ENCODE peak calls at places on chromosomes 13 and 19, in seven cellular contexts. G is astrocyte, X is psoas muscle, D is tibial nerve, V is IMR-90, P is uterus, N is fibroblast of lung. A is an unnamed sample.

GRCh38 chr19:14410054-14410774 is 8.9 kb downstream of the DDX39A start:
- DNase-seq in P (no peak), D (no peak), V (no peak), X (no peak), G (no peak), N (no peak), A (no peak)

GRCh38 chr19:45117167-45117594 is 24.2 kb downstream of the PPP1R37 start:
- DNase-seq in V (peak; percentile 20), P (no peak), G (peak; percentile 37), X (no peak), D (no peak), N (no peak), A (no peak)

GRCh38 chr13:30108216-30108912 is 199.0 kb downstream of the KATNAL1 start:
- DNase-seq in D (no peak), X (no peak), N (no peak), V (no peak), P (no peak), G (no peak), A (no peak)

GRCh38 chr19:661427-662196 is 1.4 kb downstream of the RNF126 start:
- DNase-seq in V (no peak), P (no peak), X (no peak), D (no peak), N (no peak), G (no peak), A (peak; percentile 53)

GRCh38 chr13:20161275-20161950 is 561 bp upstream of the GJA3 start:
- DNase-seq in N (no peak), G (no peak), X (no peak), V (no peak), P (no peak), D (no peak), A (peak; percentile 11)

GRCh38 chr19:46297700-46298476 is 1.0 kb downstream of the HIF3A start:
- DNase-seq in G (no peak), D (peak; percentile 54), P (peak; percentile 79), V (no peak), N (peak; percentile 92), X (peak; percentile 91), A (no peak)

GRCh38 chr13:72805663-72806341 is 23.9 kb downstream of the PIBF1 start:
- DNase-seq in V (no peak), N (peak; percentile 3), D (no peak), P (no peak), X (no peak), G (no peak), A (no peak)

GRCh38 chr19:50705422-50706019 is 14.1 kb downstream of the SHANK1 start:
- DNase-seq in X (no peak), D (no peak), N (peak; percentile 54), V (peak; percentile 76), P (no peak), G (no peak), A (no peak)

GRCh38 chr19:18850560-18851375 is 19.0 kb downstream of the UPF1 start:
- DNase-seq in G (no peak), X (no peak), D (no peak), V (no peak), N (no peak), P (no peak), A (no peak)

GRCh38 chr19:17206736-17207581 is 8.2 kb upstream of the USE1 start:
- DNase-seq in X (no peak), P (no peak), V (no peak), N (no peak), G (no peak), D (no peak), A (no peak)

GRCh38 chr13:85497652-85498051 is 301.6 kb downstream of the SLITRK6 start:
- DNase-seq in P (no peak), X (no peak), D (no peak), N (peak; percentile 98), V (peak; percentile 97), G (peak; percentile 99), A (no peak)

GRCh38 chr13:76912476-76912875 is 26.3 kb upstream of the KCTD12 start:
- DNase-seq in V (no peak), N (no peak), P (no peak), G (no peak), D (no peak), X (no peak), A (no peak)

GRCh38 chr19:18156841-18157464 is 4.0 kb downstream of the PIK3R2 start:
- DNase-seq in G (peak; percentile 70), V (peak; percentile 83), X (peak; percentile 91), P (peak; percentile 89), D (peak; percentile 74), N (peak; percentile 93), A (no peak)

GRCh38 chr13:43132228-43132627 is 108.8 kb downstream of the DNAJC15 start:
- DNase-seq in D (no peak), G (peak; percentile 36), P (no peak), X (no peak), V (peak; percentile 36), N (peak; percentile 44), A (no peak)

GRCh38 chr13:66952507-66952906 is 277.6 kb downstream of the PCDH9 start:
- DNase-seq in G (no peak), X (no peak), D (no peak), N (no peak), V (no peak), P (no peak), A (no peak)

GRCh38 chr19:14347999-14348889 is 33.0 kb upstream of the ADGRE5 start:
- DNase-seq in X (peak; percentile 80), N (peak; percentile 42), P (peak; percentile 58), G (no peak), D (no peak), V (no peak), A (peak; percentile 29)

GRCh38 chr13:37984357-37984756 is 114.8 kb upstream of the TRPC4 start:
- DNase-seq in P (no peak), D (no peak), V (no peak), N (no peak), X (no peak), G (no peak), A (no peak)

GRCh38 chr19:55832676-55833075 is 877 bp upstream of the NLRP11 start:
- DNase-seq in P (no peak), X (no peak), V (no peak), D (no peak), N (no peak), G (no peak), A (no peak)

GRCh38 chr13:42907745-42908144 is 84.3 kb downstream of the EPSTI1 start:
- DNase-seq in P (no peak), G (no peak), N (no peak), D (no peak), V (no peak), X (no peak), A (no peak)

GRCh38 chr13:48923376-48923775 is 52.3 kb upstream of the FNDC3A start:
- DNase-seq in D (no peak), N (no peak), G (no peak), P (no peak), V (no peak), X (no peak), A (no peak)

GRCh38 chr13:49436890-49437289 is 7.0 kb downstream of the CAB39L start:
- DNase-seq in D (peak; percentile 33), X (peak; percentile 67), N (peak; percentile 82), P (peak; percentile 43), G (peak; percentile 24), V (peak; percentile 73), A (no peak)

GRCh38 chr19:17447704-17448189 is 721 bp downstream of the TMEM221 start:
- DNase-seq in V (no peak), X (no peak), N (no peak), P (no peak), G (no peak), D (no peak), A (no peak)

GRCh38 chr19:42280761-42281174 is 11.7 kb downstream of the CIC start:
- DNase-seq in X (peak; percentile 78), P (peak; percentile 90), N (no peak), V (peak; percentile 17), D (no peak), G (peak; percentile 64), A (no peak)

GRCh38 chr13:23750383-23751121 is 138.6 kb downstream of the MIPEP start:
- DNase-seq in N (no peak), P (no peak), X (no peak), V (peak; percentile 27), D (no peak), G (peak; percentile 49), A (no peak)

GRCh38 chr13:59352600-59352999 is 811.1 kb downstream of the DIAPH3 start:
- DNase-seq in X (no peak), P (no peak), G (no peak), D (no peak), V (no peak), N (no peak), A (no peak)
- H3K4me1 ChIP-seq in X (peaks cover 10% of the 10 kb centered on the region), P (no peaks in the 10 kb centered on the region), G (no peaks in the 10 kb centered on the region), D (no peaks in the 10 kb centered on the region), V (no peaks in the 10 kb centered on the region), N (no peaks in the 10 kb centered on the region), A (no peaks in the 10 kb centered on the region)

DNA sequence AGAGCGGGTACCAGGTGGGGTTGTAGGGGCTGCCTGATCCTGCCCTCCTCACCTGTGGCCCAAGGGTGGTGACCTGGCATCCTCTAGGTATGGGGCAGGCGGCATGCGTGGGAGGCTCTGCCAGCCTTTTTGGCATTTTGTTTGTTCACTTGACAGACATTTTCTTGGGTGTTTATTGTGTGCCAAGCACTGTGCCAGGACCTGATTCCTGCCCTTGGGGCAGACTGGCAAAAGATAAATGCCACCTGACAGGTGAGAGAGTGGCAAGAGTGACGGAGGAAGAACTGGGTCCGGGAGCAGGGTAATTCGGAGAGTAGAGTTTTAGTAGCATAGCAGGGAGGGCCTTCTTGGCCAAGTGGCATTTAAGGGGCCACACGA is 6.0 kb downstream of the RAB11B start:
- DNase-seq in X (peak; percentile 23), P (no peak), N (no peak), D (no peak), G (no peak), V (no peak), A (no peak)
- H3K4me1 ChIP-seq in X (peaks cover 56% of the 10 kb centered on the region), P (peaks cover 27% of the 10 kb centered on the region), N (peaks cover 6% of the 10 kb centered on the region), D (peaks cover 68% of the 10 kb centered on the region), G (peaks cover 16% of the 10 kb centered on the region), V (peaks cover 16% of the 10 kb centered on the region), A (peaks cover 5% of the 10 kb centered on the region)

GRCh38 chr13:114104626-114105350 is 27.6 kb downstream of the RASA3 start:
- DNase-seq in X (peak; percentile 49), G (no peak), P (peak; percentile 13), V (no peak), D (peak; percentile 11), N (no peak), A (no peak)

GRCh38 chr13:114106991-114107685 is 25.3 kb downstream of the RASA3 start:
- DNase-seq in G (no peak), P (peak; percentile 13), X (peak; percentile 34), V (no peak), D (peak; percentile 12), N (no peak), A (no peak)

GRCh38 chr13:114106526-114106925 is 25.9 kb downstream of the RASA3 start:
- DNase-seq in V (no peak), D (peak; percentile 1), N (no peak), G (no peak), P (no peak), X (no peak), A (no peak)

GRCh38 chr13:114107686-114108081 is 24.7 kb downstream of the RASA3 start:
- DNase-seq in N (peak; percentile 92), V (peak; percentile 91), P (peak; percentile 12), G (peak; percentile 81), X (peak; percentile 87), D (no peak), A (no peak)

GRCh38 chr13:114105351-114106225 is 26.8 kb downstream of the RASA3 start:
- DNase-seq in N (no peak), X (peak; percentile 57), P (peak; percentile 12), V (no peak), D (peak; percentile 12), G (no peak), A (no peak)
- H3K4me1 ChIP-seq in N (peaks cover 53% of the 10 kb centered on the region), X (peaks cover 62% of the 10 kb centered on the region), P (no peaks in the 10 kb centered on the region), V (peaks cover 54% of the 10 kb centered on the region), D (peaks cover 31% of the 10 kb centered on the region), G (peaks cover 49% of the 10 kb centered on the region), A (peaks cover 71% of the 10 kb centered on the region)

GRCh38 chr19:48628486-48629296 is 8.5 kb downstream of the DBP start:
- DNase-seq in G (no peak), P (no peak), N (no peak), V (no peak), D (no peak), X (peak; percentile 65), A (no peak)
- H3K4me1 ChIP-seq in G (peaks cover 14% of the 10 kb centered on the region), P (peaks cover 22% of the 10 kb centered on the region), N (peaks cover 21% of the 10 kb centered on the region), V (peaks cover 29% of the 10 kb centered on the region), D (peaks cover 32% of the 10 kb centered on the region), X (peaks cover 37% of the 10 kb centered on the region), A (peaks cover 24% of the 10 kb centered on the region)